ENCODE peak calls at places on chromosomes 7 and 10, in five cellular contexts. V is mesenchymal stem cell, I is DMS153, T is dorsolateral prefrontal cortex, K is anterior cingulate cortex. Y is an unnamed sample.

GRCh38 chr10:121536271-121536918 is 61.8 kb downstream of the FGFR2 start:
- DNase-seq in V (no peak), I (no peak), T (no peak), K (no peak), Y (no peak)

GRCh38 chr7:74042746-74043522 is 15.0 kb downstream of the ELN start:
- DNase-seq in V (no peak), I (no peak), T (no peak), K (no peak), Y (no peak)

GRCh38 chr10:116038259-116038658 is 234.7 kb downstream of the GFRA1 start:
- DNase-seq in V (peak), I (no peak), T (no peak), K (no peak), Y (no peak)

GRCh38 chr7:106216517-106217088 is 68.2 kb downstream of the NAMPT start:
- DNase-seq in V (peak), I (peak), T (no peak), K (no peak), Y (peak)

GRCh38 chr7:157849726-157850125 is 512.9 kb downstream of the DNAJB6 start:
- DNase-seq in V (no peak), I (no peak), T (no peak), K (no peak), Y (no peak)

GRCh38 chr10:59362184-59362966 is at the start of gene FAM13C:
- DNase-seq in V (peak), I (peak), T (peak), K (peak), Y (peak)

GRCh38 chr10:68561804-68562649 is 1.9 kb downstream of the TET1 start:
- DNase-seq in V (peak), I (no peak), T (no peak), K (no peak), Y (peak)

GRCh38 chr10:66752714-66753113 is 173.1 kb upstream of the LRRTM3 start:
- DNase-seq in V (no peak), I (no peak), T (no peak), K (no peak), Y (no peak)

GRCh38 chr10:31274310-31274709 is 44.7 kb upstream of the ZEB1 start:
- DNase-seq in V (peak), I (no peak), T (no peak), K (no peak), Y (no peak)

GRCh38 chr7:64266341-64266919 is 38.2 kb downstream of the ZNF679 start:
- DNase-seq in V (no peak), I (no peak), T (no peak), K (no peak), Y (no peak)

GRCh38 chr10:29668628-29669027 is 33.9 kb upstream of the SVIL start:
- DNase-seq in V (no peak), I (no peak), T (no peak), K (no peak), Y (no peak)

GRCh38 chr7:66140924-66141323 is 26.3 kb downstream of the CRCP start:
- DNase-seq in V (peak), I (peak), T (peak), K (peak), Y (peak)

GRCh38 chr10:77511498-77512218 is 126.0 kb downstream of the KCNMA1 start:
- DNase-seq in V (peak), I (no peak), T (no peak), K (no peak), Y (no peak)

GRCh38 chr10:101014966-101015581 is 15.5 kb downstream of the LZTS2 start:
- DNase-seq in V (peak), I (no peak), T (no peak), K (no peak), Y (no peak)

GRCh38 chr7:157359581-157359980 is 22.8 kb downstream of the DNAJB6 start:
- DNase-seq in V (no peak), I (no peak), T (no peak), K (no peak), Y (no peak)

Y was measured in SJCRH30.